ENCODE peak calls at places on chromosomes 3 and 15, in eight cellular contexts. B, Y, Z, Q, A, X, H and D are unnamed samples.

GRCh38 chr3:143668924-143669790 is 179.1 kb downstream of the SLC9A9 start:
- DNase-seq in H (no peak), Z (no peak), X (no peak), Q (no peak), A (peak), B (no peak), Y (no peak), D (peak)

GRCh38 chr15:60568301-60568742 is 89.4 kb upstream of the ICE2 start:
- DNase-seq in B (no peak), Q (no peak), Z (no peak), Y (no peak), X (no peak), A (no peak), H (no peak), D (no peak)

GRCh38 chr3:47239929-47240328 is 42.7 kb downstream of the KIF9 start:
- DNase-seq in Q (no peak), H (no peak), X (no peak), B (no peak), Z (no peak), A (no peak), Y (no peak), D (no peak)

GRCh38 chr15:81909229-81910087 is 136.4 kb downstream of the MEX3B start:
- DNase-seq in Y (no peak), Q (no peak), H (no peak), B (no peak), A (peak), X (no peak), Z (no peak), D (no peak)

GRCh38 chr3:184761120-184761841 is 49.4 kb upstream of the MAGEF1 start:
- DNase-seq in H (peak), Y (no peak), X (no peak), A (peak), Q (no peak), Z (peak), B (peak), D (peak)

GRCh38 chr3:8741581-8742355 is 8.2 kb downstream of the CAV3 start:
- DNase-seq in Z (peak), H (peak), B (peak), Y (peak), A (peak), X (peak), Q (peak), D (peak)

GRCh38 chr3:136171097-136171542 is 25.0 kb downstream of the MSL2 start:
- DNase-seq in X (no peak), Q (peak), Y (no peak), H (peak), B (no peak), Z (no peak), A (no peak), D (no peak)

GRCh38 chr3:46930176-46930944 is 46.2 kb downstream of the CCDC12 start:
- DNase-seq in X (no peak), Q (no peak), B (no peak), H (no peak), Z (no peak), Y (no peak), A (no peak), D (no peak)

GRCh38 chr3:122410639-122411038 is 5.2 kb downstream of the WDR5B start:
- DNase-seq in X (no peak), Y (no peak), Q (peak), Z (no peak), B (no peak), A (no peak), H (no peak), D (no peak)

GRCh38 chr3:109122690-109123089 is 4.8 kb upstream of the MORC1 start:
- DNase-seq in Y (no peak), H (no peak), Z (no peak), A (no peak), X (no peak), Q (no peak), B (no peak), D (no peak)

GRCh38 chr3:184351511-184352148 is 9.8 kb downstream of the CLCN2 start:
- DNase-seq in B (no peak), A (no peak), Y (no peak), X (no peak), H (no peak), Z (no peak), Q (no peak), D (no peak)

GRCh38 chr3:195312714-195313113 is 41.8 kb upstream of the XXYLT1 start:
- DNase-seq in Z (no peak), B (no peak), A (no peak), Y (no peak), H (no peak), X (no peak), Q (no peak), D (no peak)

GRCh38 chr3:192986399-192986798 is 68.7 kb upstream of the MB21D2 start:
- DNase-seq in B (no peak), Q (peak), Y (no peak), Z (no peak), A (no peak), H (peak), X (no peak), D (no peak)

GRCh38 chr15:81001180-81002003 is 669 bp downstream of the TLNRD1 start:
- DNase-seq in Y (peak), Z (peak), Q (peak), B (no peak), H (peak), A (peak), X (peak), D (peak)

GRCh38 chr3:65993134-65993900 is 45.4 kb downstream of the MAGI1 start:
- DNase-seq in Z (no peak), Q (no peak), A (no peak), H (no peak), Y (no peak), B (no peak), X (no peak), D (no peak)

GRCh38 chr15:64305261-64305660 is 50.7 kb downstream of the CSNK1G1 start:
- DNase-seq in Q (peak), X (no peak), H (peak), Z (no peak), A (no peak), B (no peak), Y (no peak), D (peak)

GRCh38 chr3:148697311-148698189 is at the start of gene AGTR1:
- DNase-seq in Y (peak), H (peak), B (no peak), X (peak), Z (peak), A (peak), Q (no peak), D (peak)

GRCh38 chr3:37249717-37250116 is 75.3 kb upstream of the LRRFIP2 start:
- DNase-seq in Q (peak), X (no peak), Z (no peak), A (no peak), Y (no peak), B (no peak), H (no peak), D (peak)

GRCh38 chr15:89936793-89937265 is 24.1 kb upstream of the ARPIN start:
- DNase-seq in Q (no peak), H (no peak), Z (no peak), X (no peak), B (no peak), A (no peak), Y (no peak), D (no peak)

DNA sequence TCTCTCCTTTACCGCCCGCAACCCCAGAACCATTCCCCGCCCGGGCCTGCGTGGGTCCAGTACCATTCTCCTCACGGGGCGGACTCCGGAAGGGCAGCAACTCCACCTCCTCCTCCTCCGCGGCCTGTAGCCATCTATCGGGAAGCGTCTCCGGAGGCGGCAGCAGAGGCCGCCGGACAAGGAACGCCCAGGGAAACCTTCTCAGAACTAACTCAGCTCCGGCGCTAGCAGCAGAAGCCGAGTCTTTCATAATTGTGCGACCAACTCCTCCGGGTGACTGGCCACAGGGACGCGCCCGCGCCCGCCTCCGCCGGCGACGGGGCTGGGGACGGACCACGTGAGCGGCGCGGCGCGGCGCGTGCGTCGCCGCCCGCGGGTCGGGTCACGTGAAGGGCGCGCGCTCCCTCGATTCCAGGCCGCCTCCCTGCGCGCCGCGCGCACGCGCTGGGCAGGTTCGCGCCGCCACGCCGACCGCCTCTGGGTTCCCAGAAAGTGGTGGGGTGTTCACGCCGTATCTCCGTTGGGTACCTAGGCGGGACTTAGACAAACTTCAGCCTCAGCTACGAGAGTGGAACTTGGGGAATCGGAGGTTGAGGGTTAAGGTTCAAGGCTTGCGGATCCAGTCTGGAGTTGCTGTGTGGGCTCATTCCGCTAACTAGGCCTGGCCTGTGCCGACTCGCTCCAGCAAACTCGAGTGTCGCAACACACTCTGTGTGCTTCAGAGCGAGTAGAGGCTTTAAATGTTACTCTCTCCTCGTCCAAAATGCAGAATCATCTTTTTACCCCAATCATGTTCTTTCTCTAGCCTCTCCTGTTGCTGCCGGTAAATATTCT is at the start of gene TRPM7:
- DNase-seq in Z (peak), X (peak), H (peak), Q (peak), B (no peak), A (peak), Y (peak), D (peak)
- TF ChIP-seq CTCF in Z (no peak), X (peak), H (peak), Q (no peak), B (no peak), A (no peak), Y (no peak), D (no peak)

DNA sequence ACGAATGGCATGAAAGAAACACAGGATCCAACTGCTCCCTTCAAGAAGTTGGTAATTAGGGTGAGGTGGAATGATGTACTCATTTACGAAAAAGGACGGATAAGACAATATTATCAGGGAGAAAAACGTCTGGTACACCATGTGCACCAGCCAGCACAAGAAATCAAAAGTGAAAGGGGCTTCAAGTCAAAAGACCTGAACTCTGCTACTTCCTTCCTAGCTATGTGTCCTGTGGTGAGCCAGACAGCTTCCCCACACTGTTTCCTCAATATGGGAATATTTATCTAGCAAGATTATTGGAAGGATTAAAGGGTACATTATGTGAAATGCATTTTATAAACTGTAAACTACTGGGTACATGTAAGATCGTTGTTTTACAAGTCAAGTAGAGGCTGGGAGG is 33.9 kb downstream of the RAB27A start:
- DNase-seq in X (no peak), Y (no peak), A (no peak), H (no peak), B (no peak), Z (no peak), Q (no peak), D (no peak)
- H3K4me3 ChIP-seq in X (no peak), Y (peak), A (no peak), H (no peak), B (no peak), Z (no peak), Q (no peak), D (no peak)

GRCh38 chr3:32154180-32154579 is 47.8 kb downstream of the GPD1L start:
- DNase-seq in H (peak), Y (no peak), Z (no peak), Q (no peak), X (no peak), B (no peak), A (no peak), D (no peak)
- TF ChIP-seq CTCF in H (peak), Y (no peak), Z (peak), Q (peak), X (peak), B (peak), A (no peak), D (peak)

DNA sequence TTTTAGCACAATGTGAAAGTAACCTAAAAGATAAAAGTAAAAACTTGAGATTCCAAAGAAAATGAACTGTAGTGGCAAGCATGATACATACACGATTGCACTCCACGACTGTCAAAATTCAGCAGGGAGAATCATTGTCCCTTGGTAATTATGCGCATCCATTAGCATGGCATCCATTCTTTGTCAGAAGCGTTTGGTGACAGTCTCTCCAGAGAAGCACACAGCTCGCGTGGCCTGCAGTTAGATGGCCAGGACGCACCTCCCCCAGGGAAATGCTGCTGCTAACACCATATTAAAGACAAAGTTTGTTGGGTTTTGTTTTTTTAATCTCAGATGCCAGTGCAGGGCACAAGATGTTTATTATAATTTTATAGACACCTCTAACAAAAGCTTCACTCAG is 143.0 kb upstream of the TOPAZ1 start:
- DNase-seq in X (no peak), H (no peak), Q (no peak), Z (no peak), B (no peak), Y (no peak), A (no peak), D (no peak)
- H3K4me3 ChIP-seq in X (no peak), H (no peak), Q (no peak), Z (no peak), B (no peak), Y (no peak), A (no peak), D (no peak)

DNA sequence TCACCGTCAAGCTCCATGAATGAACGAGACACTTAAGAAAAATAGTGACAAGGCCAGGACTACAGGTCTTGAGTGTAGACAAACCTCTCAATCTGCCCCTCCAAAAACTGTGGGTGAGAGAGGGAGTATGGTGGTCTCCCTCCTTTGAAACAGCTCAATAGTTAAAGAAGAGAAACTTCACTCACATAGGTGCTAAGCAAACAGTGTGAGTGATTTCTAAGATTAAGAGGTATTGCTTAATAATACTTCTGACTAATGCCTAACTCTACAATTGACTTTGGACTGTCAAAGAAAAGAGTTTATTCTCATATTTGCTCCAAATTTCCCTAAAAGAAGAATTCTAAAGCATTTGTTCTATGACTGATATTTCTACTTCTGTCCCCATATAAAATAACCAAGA is 17.0 kb upstream of the TMEM108 start:
- DNase-seq in B (no peak), Z (no peak), H (no peak), Q (peak), Y (no peak), A (no peak), X (no peak), D (no peak)
- TF ChIP-seq CTCF in B (no peak), Z (no peak), H (no peak), Q (no peak), Y (no peak), A (no peak), X (no peak), D (no peak)

GRCh38 chr3:15427182-15427880 is at the start of the genes EAF1 and METTL6:
- DNase-seq in X (peak), Q (peak), Y (peak), A (peak), B (peak), H (peak), Z (peak), D (peak)

GRCh38 chr3:15430624-15431023 is 3.2 kb downstream of the EAF1 start:
- DNase-seq in B (no peak), Q (no peak), H (no peak), Y (no peak), X (no peak), A (no peak), Z (no peak), D (no peak)

GRCh38 chr3:15427981-15428380 is 583 bp downstream of the EAF1 start:
- DNase-seq in X (no peak), Q (no peak), A (no peak), H (no peak), Z (no peak), Y (no peak), B (no peak), D (no peak)

GRCh38 chr3:15428539-15428938 is 1.1 kb downstream of the EAF1 start:
- DNase-seq in H (peak), Z (no peak), X (no peak), Q (peak), B (no peak), Y (no peak), A (no peak), D (peak)

DNA sequence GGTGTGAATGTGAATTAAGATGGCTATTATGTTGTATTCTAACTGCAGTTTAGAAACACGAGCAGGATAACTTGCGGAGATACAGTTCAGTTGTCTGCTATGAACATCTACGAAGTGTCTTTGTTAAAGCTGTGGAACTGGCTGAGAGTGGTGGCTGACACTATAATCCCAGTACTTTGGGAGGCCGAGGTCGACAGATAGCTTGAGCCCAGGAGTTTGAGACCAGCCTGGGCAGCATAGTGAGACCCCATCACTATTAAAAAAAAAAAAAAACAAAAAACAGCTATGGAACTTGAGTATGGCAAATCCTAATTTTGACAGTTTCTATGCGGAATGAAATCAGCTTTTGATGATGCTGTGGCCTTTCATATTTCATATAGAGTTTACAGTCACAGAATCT is 1.7 kb downstream of the EAF1 start:
- DNase-seq in Q (no peak), Y (no peak), X (no peak), Z (no peak), A (no peak), B (no peak), H (no peak), D (no peak)
- H3K4me3 ChIP-seq in Q (no peak), Y (no peak), X (no peak), Z (no peak), A (peak), B (peak), H (peak), D (peak)

GRCh38 chr3:155596614-155597013 is 148.3 kb downstream of the PLCH1 start:
- DNase-seq in Q (no peak), H (no peak), A (no peak), X (no peak), B (no peak), Y (no peak), Z (no peak), D (no peak)

GRCh38 chr3:155594836-155595235 is 150.0 kb downstream of the PLCH1 start:
- DNase-seq in Z (no peak), B (no peak), Y (no peak), Q (no peak), H (no peak), A (no peak), X (peak), D (no peak)

GRCh38 chr3:155598671-155599070 is 146.2 kb downstream of the PLCH1 start:
- DNase-seq in Q (no peak), B (no peak), Y (no peak), Z (no peak), A (no peak), H (no peak), X (no peak), D (no peak)

DNA sequence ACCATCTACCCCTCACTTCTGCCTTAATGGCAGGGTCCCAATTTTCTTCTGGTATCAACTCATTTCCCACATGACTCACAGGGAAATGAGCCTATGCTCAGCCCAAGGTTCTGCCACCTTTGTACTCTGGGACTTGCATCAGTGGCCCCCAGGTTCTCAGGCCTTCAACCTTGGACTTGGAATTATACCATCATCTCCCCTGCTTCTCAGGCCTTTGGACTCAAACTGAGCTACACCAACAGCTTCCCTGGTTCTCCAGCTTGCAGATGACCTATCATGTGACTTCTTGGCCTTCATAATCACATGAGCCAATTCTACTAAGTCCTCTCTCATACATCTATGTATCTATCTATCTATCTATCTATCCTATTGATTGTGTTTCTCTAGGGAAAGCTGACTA is 149.5 kb downstream of the PLCH1 start:
- DNase-seq in B (no peak), Y (no peak), A (no peak), H (no peak), Q (no peak), X (no peak), Z (no peak), D (no peak)
- TF ChIP-seq CTCF in B (no peak), Y (no peak), A (no peak), H (no peak), Q (no peak), X (no peak), Z (no peak), D (no peak)

DNA sequence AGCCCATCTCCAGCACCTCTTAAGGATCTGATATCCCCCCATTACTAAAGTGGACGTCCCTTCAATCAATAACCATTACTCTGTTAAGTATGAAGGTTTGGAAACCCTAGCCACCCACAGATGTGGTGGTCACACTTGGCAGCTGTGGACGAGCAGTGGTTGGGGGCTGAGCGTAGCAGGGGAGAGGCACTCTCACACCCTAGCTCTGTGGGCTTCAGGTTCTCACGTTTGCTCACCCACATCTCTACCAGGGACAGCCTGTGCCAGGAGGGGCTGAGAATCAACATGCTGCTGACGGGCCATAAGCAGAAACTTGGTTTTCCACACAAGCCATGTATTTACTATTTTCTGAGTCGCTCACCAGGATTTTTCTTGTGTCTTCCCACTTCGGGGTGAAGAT is 287.2 kb downstream of the ADAMTS17 start:
- DNase-seq in A (no peak), B (no peak), H (no peak), Y (no peak), Z (no peak), X (no peak), Q (no peak), D (no peak)
- H3K4me3 ChIP-seq in A (no peak), B (no peak), H (no peak), Y (no peak), Z (no peak), X (no peak), Q (no peak), D (no peak)